ENCODE peak calls at places on chromosomes 16 and 17, in six cellular contexts. D is A549, A is IMR-90, L is spleen, C is Peyer's patch, W is transverse colon. J is an unnamed sample.

GRCh38 chr17:75889454-75889853 is 7.3 kb downstream of the TRIM65 start:
- DNase-seq in D (no peak), A (no peak), L (no peak), C (no peak), W (no peak), J (no peak)

GRCh38 chr16:11788914-11789313 is 8.1 kb downstream of the ZC3H7A start:
- DNase-seq in D (no peak), A (no peak), L (no peak), C (peak; percentile 10), W (no peak), J (no peak)

GRCh38 chr17:66348605-66349165 is 46.3 kb downstream of the PRKCA start:
- DNase-seq in D (peak; percentile 73), A (peak; percentile 89), L (no peak), C (peak; percentile 75), W (peak; percentile 61), J (peak; percentile 73)

GRCh38 chr17:81018044-81018802 is 16.7 kb upstream of the BAIAP2 start:
- DNase-seq in D (no peak), A (peak; percentile 63), L (peak; percentile 79), C (peak; percentile 64), W (peak; percentile 43), J (peak; percentile 68)

GRCh38 chr17:82772026-82772425 is 20.2 kb downstream of the TBCD start:
- DNase-seq in D (peak; percentile 54), A (peak; percentile 80), L (no peak), C (no peak), W (peak; percentile 62), J (peak; percentile 42)

GRCh38 chr17:61732169-61732568 is 131.2 kb downstream of the BRIP1 start:
- DNase-seq in D (no peak), A (no peak), L (no peak), C (no peak), W (no peak), J (no peak)

GRCh38 chr17:4120332-4120731 is 22.5 kb downstream of the ZZEF1 start:
- DNase-seq in D (no peak), A (no peak), L (no peak), C (no peak), W (no peak), J (no peak)

GRCh38 chr16:13873835-13874438 is 46.0 kb upstream of the ERCC4 start:
- DNase-seq in D (peak; percentile 28), A (peak; percentile 2), L (no peak), C (no peak), W (no peak), J (no peak)

GRCh38 chr16:20485408-20485807 is 34.1 kb downstream of the ACSM2A start:
- DNase-seq in D (no peak), A (no peak), L (no peak), C (no peak), W (no peak), J (no peak)

GRCh38 chr17:74569392-74570003 is 2.2 kb upstream of the CD300H start:
- DNase-seq in D (peak; percentile 94), A (peak; percentile 58), L (no peak), C (no peak), W (peak; percentile 14), J (no peak)

GRCh38 chr16:54546481-54546880 is 259.9 kb upstream of the IRX3 start:
- DNase-seq in D (no peak), A (no peak), L (no peak), C (no peak), W (no peak), J (no peak)

GRCh38 chr17:66165537-66166123 is 26.3 kb downstream of the CEP112 start:
- DNase-seq in D (peak; percentile 72), A (peak; percentile 75), L (no peak), C (no peak), W (no peak), J (no peak)

GRCh38 chr17:43025290-43025657 is 243 bp downstream of the RND2 start:
- DNase-seq in D (no peak), A (no peak), L (no peak), C (no peak), W (no peak), J (no peak)

GRCh38 chr16:6856578-6856977 is 476.1 kb upstream of the RBFOX1 start:
- DNase-seq in D (no peak), A (no peak), L (no peak), C (no peak), W (no peak), J (no peak)

GRCh38 chr16:21598676-21599157 is 660 bp upstream of the METTL9 start:
- DNase-seq in D (no peak), A (no peak), L (no peak), C (peak; percentile 53), W (peak; percentile 31), J (peak; percentile 12)

GRCh38 chr16:24609740-24610420 is 70.5 kb downstream of the RBBP6 start:
- DNase-seq in D (no peak), A (peak; percentile 31), L (no peak), C (peak; percentile 57), W (peak; percentile 42), J (peak; percentile 59)

GRCh38 chr17:76075364-76076099 is 951 bp downstream of the GALR2 start:
- DNase-seq in D (peak; percentile 71), A (no peak), L (no peak), C (no peak), W (no peak), J (peak; percentile 30)

GRCh38 chr17:45277992-45278391 is 16.1 kb upstream of the SPATA32 start:
- DNase-seq in D (no peak), A (peak; percentile 23), L (no peak), C (no peak), W (no peak), J (peak; percentile 71)

GRCh38 chr17:13601776-13602551 is at the start of gene HS3ST3A1:
- DNase-seq in D (no peak), A (peak; percentile 82), L (peak; percentile 78), C (peak; percentile 48), W (peak; percentile 15), J (no peak)

DNA sequence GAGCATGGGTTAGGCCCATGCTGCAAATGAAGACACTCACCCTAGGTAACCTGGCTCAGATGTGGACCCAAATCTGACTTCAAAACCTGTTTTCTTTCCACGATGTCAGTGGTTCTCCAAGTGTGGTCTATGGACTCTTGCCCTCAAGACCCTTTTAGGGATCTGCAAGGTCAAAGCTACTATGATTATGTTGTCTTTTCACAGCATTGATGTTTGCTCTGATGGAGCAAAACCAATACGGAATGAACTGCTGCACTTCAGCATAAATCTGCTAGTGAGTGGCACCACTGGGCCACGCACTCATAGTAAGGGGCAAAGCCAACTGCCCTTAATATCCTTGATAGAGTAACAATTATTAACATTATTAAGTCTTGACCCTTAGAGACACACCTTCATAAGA is 21.6 kb upstream of the TRIM25 start:
- DNase-seq in D (no peak), A (no peak), L (no peak), C (no peak), W (no peak), J (no peak)
- H3K4me1 ChIP-seq in D (no peaks in the 10 kb centered on the region), A (no peaks in the 10 kb centered on the region), L (peaks cover 4% of the 10 kb centered on the region), C (no peaks in the 10 kb centered on the region), W (no peaks in the 10 kb centered on the region), J (no peaks in the 10 kb centered on the region)

GRCh38 chr16:75653926-75654325 is 6.4 kb downstream of the TERF2IP start:
- DNase-seq in D (no peak), A (peak; percentile 76), L (no peak), C (no peak), W (no peak), J (no peak)

GRCh38 chr16:75644240-75645012 is 3.0 kb downstream of the KARS1 start:
- DNase-seq in D (no peak), A (no peak), L (no peak), C (no peak), W (no peak), J (no peak)

GRCh38 chr16:75647138-75647491 is 350 bp downstream of the KARS1 start:
- DNase-seq in D (no peak), A (no peak), L (no peak), C (no peak), W (no peak), J (no peak)

GRCh38 chr16:75647492-75648264 is at the start of the genes KARS1 and TERF2IP:
- DNase-seq in D (peak; percentile 94), A (peak; percentile 91), L (peak; percentile 99), C (peak; percentile 98), W (peak; percentile 96), J (peak; percentile 93)

DNA sequence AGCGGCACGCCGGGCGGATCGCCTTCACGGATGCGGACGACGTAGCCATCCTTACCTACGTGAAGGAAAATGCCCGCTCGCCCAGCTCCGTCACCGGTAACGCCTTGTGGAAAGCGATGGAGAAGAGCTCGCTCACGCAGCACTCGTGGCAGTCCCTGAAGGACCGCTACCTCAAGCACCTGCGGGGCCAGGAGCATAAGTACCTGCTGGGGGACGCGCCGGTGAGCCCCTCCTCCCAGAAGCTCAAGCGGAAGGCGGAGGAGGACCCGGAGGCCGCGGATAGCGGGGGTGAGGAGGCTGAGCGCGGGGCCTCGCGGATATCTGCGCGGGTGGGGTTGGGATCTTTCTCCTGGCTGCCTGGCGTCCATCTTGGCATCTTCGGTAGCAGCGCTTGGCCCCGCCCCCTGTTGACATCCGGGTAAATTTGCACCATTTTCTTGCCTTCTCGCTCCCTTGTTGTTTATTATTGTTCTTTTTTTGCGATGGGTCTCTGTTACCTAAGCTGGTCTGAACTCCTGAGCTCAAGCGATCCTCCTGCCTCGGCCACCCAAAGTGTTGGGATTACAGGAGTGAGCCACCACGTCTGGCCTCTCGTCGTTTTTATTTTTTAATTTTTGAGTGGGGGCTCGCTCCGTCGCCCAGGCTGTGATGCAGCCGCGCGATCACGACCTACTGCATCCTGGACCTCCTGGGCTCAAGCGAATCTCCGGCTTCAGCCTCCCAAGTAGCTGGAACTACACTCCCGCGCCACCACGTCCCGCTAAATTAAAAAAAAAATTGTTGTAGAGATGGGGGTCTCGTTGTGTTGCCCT is 898 bp downstream of the TERF2IP start:
- DNase-seq in D (peak; percentile 77), A (peak; percentile 65), L (peak; percentile 95), C (peak; percentile 95), W (peak; percentile 88), J (peak; percentile 88)
- TF ChIP-seq POLR2A in D (no peak), A (no peak), L (no peak), C (no peak), W (no peak), J (peak; percentile 81)

DNA sequence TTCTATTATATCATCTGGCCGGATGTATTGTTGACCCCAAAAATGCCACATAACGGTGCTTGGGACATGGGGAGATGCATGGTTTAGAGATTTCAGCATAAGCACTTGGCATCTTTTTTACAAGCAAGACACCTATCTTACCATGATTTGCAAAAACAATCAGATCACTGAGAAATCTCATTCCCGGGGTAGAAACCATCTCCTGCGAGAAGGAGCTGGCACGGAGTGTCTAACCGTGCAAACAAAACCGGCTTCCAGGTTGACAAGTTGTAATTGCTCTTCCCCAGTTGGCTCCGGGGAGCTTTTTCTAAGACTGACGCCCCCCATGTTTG is 1.0 kb downstream of the SLC16A6 start:
- DNase-seq in D (no peak), A (no peak), L (no peak), C (no peak), W (no peak), J (no peak)
- H3K27ac ChIP-seq in D (no peak overlapping the region), A (no peak overlapping the region), L (peak overlapping the region; percentile 96), C (no peak overlapping the region), W (peak overlapping the region; percentile 81), J (no peak overlapping the region)

GRCh38 chr16:29649560-29650494 is 13.2 kb upstream of the SPN start:
- DNase-seq in D (no peak), A (no peak), L (no peak), C (no peak), W (no peak), J (peak; percentile 17)

GRCh38 chr16:29644338-29644857 is 18.6 kb upstream of the SPN start:
- DNase-seq in D (no peak), A (no peak), L (no peak), C (no peak), W (no peak), J (no peak)

GRCh38 chr16:29644973-29645698 is 17.9 kb upstream of the SPN start:
- DNase-seq in D (no peak), A (no peak), L (no peak), C (no peak), W (no peak), J (no peak)

GRCh38 chr16:29646947-29647346 is 16.1 kb upstream of the SPN start:
- DNase-seq in D (no peak), A (no peak), L (no peak), C (no peak), W (no peak), J (no peak)

GRCh38 chr16:29645699-29646187 is 17.3 kb upstream of the SPN start:
- DNase-seq in D (peak; percentile 76), A (no peak), L (no peak), C (no peak), W (no peak), J (no peak)
- H3K4me1 ChIP-seq in D (peaks cover 3% of the 10 kb centered on the region), A (no peaks in the 10 kb centered on the region), L (peaks cover 38% of the 10 kb centered on the region), C (peaks cover 10% of the 10 kb centered on the region), W (no peaks in the 10 kb centered on the region), J (no peaks in the 10 kb centered on the region)

J was measured in thyroid gland.